ENCODE peak calls at places on chromosomes 7 and 10, in five cellular contexts. A, R, X, T and L are unnamed samples.

GRCh38 chr7:131166066-131166465 is 161.6 kb upstream of the MKLN1 start:
- DNase-seq in A (peak; percentile 88), R (no peak), X (no peak), T (no peak), L (no peak)

GRCh38 chr7:40772096-40772495 is 637.3 kb downstream of the SUGCT start:
- DNase-seq in A (peak; percentile 79), R (no peak), X (no peak), T (no peak), L (no peak)

GRCh38 chr7:125573131-125573530 is 643.5 kb upstream of the POT1 start:
- DNase-seq in A (no peak), R (no peak), X (no peak), T (no peak), L (no peak)

GRCh38 chr10:68081916-68082315 is 6.8 kb upstream of the HERC4 start:
- DNase-seq in A (no peak), R (no peak), X (no peak), T (no peak), L (no peak)

GRCh38 chr10:95755511-95756004 is 405 bp upstream of the ENTPD1 start:
- DNase-seq in A (no peak), R (peak; percentile 96), X (peak; percentile 90), T (peak; percentile 29), L (no peak)

GRCh38 chr10:48224979-48225560 is 49.4 kb downstream of the FRMPD2 start:
- DNase-seq in A (peak; percentile 5), R (no peak), X (no peak), T (no peak), L (no peak)

GRCh38 chr7:44448456-44448855 is 42.0 kb downstream of the NUDCD3 start:
- DNase-seq in A (no peak), R (no peak), X (no peak), T (no peak), L (no peak)

GRCh38 chr10:87750001-87750651 is 67.9 kb downstream of the ATAD1 start:
- DNase-seq in A (peak; percentile 92), R (no peak), X (no peak), T (no peak), L (peak; percentile 81)

GRCh38 chr10:8688881-8689280 is 634.4 kb downstream of the GATA3 start:
- DNase-seq in A (no peak), R (no peak), X (no peak), T (no peak), L (no peak)

GRCh38 chr10:560314-560992 is 129.0 kb downstream of the DIP2C start:
- DNase-seq in A (peak; percentile 12), R (no peak), X (no peak), T (peak; percentile 67), L (no peak)

GRCh38 chr10:127012769-127013152 is 107.5 kb downstream of the DOCK1 start:
- DNase-seq in A (peak; percentile 33), R (no peak), X (no peak), T (peak; percentile 98), L (no peak)

GRCh38 chr10:75650648-75651047 is 219.2 kb downstream of the LRMDA start:
- DNase-seq in A (no peak), R (no peak), X (no peak), T (no peak), L (no peak)

GRCh38 chr10:14247650-14248258 is 83.0 kb downstream of the FRMD4A start:
- DNase-seq in A (peak; percentile 21), R (no peak), X (no peak), T (peak; percentile 34), L (no peak)

GRCh38 chr10:14241196-14241595 is 89.5 kb downstream of the FRMD4A start:
- DNase-seq in A (no peak), R (no peak), X (no peak), T (no peak), L (no peak)

GRCh38 chr10:14240253-14241189 is 90.2 kb downstream of the FRMD4A start:
- DNase-seq in A (peak; percentile 50), R (peak; percentile 13), X (no peak), T (no peak), L (no peak)

GRCh38 chr10:14244147-14244546 is 86.6 kb downstream of the FRMD4A start:
- DNase-seq in A (peak; percentile 24), R (no peak), X (no peak), T (no peak), L (no peak)

GRCh38 chr10:14244801-14245211 is 85.9 kb downstream of the FRMD4A start:
- DNase-seq in A (peak; percentile 66), R (no peak), X (no peak), T (no peak), L (peak; percentile 2)
- H3K4me3 ChIP-seq in A (no peak overlapping the region), R (no peak overlapping the region), X (no peak overlapping the region), T (no peak overlapping the region), L (no peak overlapping the region)

DNA sequence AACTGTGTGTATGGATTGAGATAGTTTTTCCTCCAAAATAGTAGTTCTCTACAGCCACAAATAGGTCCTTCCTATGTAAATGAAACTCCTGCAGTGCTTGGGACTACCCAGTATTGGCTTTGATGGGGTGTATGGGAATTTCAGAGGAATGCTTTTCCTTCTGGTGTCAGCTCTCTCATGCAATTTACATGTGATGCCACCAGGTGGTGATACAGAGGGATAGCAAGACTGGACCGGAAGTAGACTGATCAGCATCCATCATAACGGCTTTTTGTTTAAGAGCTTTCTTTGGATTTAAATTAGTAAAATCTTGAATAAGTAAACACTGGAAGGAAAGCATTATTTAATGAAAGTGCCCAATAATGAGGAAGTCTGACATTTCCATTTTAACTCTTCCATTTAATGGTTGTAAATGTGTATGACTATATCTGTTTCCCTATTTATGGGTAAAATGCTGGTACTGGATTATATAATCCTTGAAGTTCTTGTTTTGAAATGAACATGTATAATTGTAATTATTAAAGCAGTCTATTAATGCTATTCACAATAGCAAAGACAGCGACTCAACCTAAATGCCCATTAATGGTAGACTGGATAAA is 22.7 kb downstream of the DYNC1I1 start:
- DNase-seq in A (peak; percentile 14), R (peak; percentile 50), X (no peak), T (peak; percentile 30), L (no peak)
- TF ChIP-seq CTCF in A (peak; percentile 51), R (peak; percentile 50), X (peak; percentile 63), T (peak; percentile 46), L (peak; percentile 54)

GRCh38 chr10:129913021-129913695 is 50.9 kb downstream of the EBF3 start:
- DNase-seq in A (no peak), R (no peak), X (no peak), T (no peak), L (no peak)
- H3K4me3 ChIP-seq in A (no peak overlapping the region), R (no peak overlapping the region), X (no peak overlapping the region), T (no peak overlapping the region), L (no peak overlapping the region)

DNA sequence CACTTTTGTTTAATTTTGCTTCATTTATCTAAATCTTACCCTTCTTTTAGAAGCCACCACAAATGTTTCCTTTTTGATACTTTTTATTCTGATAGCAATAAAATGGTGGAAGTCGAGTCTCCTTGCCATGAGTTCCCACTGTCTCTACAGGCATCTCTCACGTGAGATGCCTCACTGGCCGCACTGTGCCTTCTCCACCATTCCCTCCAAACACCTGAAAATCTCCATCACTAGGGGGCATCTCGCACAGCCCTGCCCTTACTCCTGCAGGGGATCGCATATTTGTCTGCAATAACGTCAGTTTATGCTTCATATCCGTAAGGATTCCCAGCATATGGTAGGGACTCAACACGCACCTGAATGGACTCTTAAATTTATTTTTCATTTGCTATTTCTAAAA is 56.3 kb upstream of the NCAPG2 start:
- DNase-seq in A (no peak), R (no peak), X (no peak), T (no peak), L (no peak)
- TF ChIP-seq CTCF in A (peak; percentile 17), R (no peak), X (no peak), T (no peak), L (peak; percentile 22)

GRCh38 chr7:27187702-27188665 is 3.0 kb upstream of the HOXA11 start:
- DNase-seq in A (no peak), R (no peak), X (no peak), T (no peak), L (no peak)
- H3K4me3 ChIP-seq in A (no peak overlapping the region), R (no peak overlapping the region), X (no peak overlapping the region), T (no peak overlapping the region), L (peak overlapping the region; percentile 60)

DNA sequence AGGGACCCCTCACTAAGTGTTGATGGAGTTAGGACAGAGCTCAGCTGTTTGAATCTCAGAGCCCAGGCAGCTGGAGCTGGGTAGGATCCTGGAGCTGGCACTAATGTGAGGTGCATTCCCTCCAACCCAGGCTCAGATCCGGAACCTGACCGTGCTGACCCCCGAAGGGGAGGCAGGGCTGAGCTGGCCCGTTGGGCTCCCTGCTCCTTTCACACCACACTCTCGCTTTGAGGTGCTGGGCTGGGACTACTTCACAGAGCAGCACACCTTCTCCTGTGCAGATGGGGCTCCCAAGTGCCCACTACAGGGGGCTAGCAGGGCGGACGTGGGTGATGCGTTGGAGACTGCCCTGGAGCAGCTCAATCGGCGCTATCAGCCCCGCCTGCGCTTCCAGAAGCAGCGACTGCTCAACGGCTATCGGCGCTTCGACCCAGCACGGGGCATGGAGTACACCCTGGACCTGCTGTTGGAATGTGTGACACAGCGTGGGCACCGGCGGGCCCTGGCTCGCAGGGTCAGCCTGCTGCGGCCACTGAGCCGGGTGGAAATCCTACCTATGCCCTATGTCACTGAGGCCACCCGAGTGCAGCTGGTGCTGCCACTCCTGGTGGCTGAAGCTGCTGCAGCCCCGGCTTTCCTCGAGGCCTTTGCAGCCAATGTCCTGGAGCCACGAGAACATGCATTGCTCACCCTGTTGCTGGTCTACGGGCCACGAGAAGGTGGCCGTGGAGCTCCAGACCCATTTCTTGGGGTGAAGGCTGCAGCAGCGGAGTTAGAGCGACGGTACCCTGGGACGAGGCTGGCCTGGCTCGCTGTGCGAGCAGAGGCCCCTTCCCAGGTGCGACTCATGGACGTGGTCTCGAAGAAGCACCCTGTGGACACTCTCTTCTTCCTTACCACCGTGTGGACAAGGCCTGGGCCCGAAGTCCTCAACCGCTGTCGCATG is 5.2 kb downstream of the CHPF2 start:
- DNase-seq in A (no peak), R (no peak), X (no peak), T (no peak), L (no peak)
- TF ChIP-seq CTCF in A (no peak), R (no peak), X (no peak), T (no peak), L (no peak)

GRCh38 chr7:16999541-17000266 is 117.9 kb upstream of the AGR3 start:
- DNase-seq in A (no peak), R (no peak), X (no peak), T (no peak), L (no peak)
- H3K4me3 ChIP-seq in A (no peak overlapping the region), R (no peak overlapping the region), X (no peak overlapping the region), T (no peak overlapping the region), L (no peak overlapping the region)